ENCODE peak calls at places on chromosomes 4 and X, in four cellular contexts. J is PC-9, P is substantia nigra, Z is foreskin fibroblast. M is an unnamed sample.

GRCh38 chr4:17769406-17770174 is 11.8 kb downstream of the FAM184B start:
- DNase-seq in P (no peak), Z (no peak), J (no peak), M (no peak)

GRCh38 chr4:22090655-22091350 is 142.2 kb upstream of the KCNIP4 start:
- DNase-seq in J (no peak), Z (peak), P (no peak), M (no peak)

GRCh38 chr4:175590205-175590604 is 221.9 kb downstream of the GPM6A start:
- DNase-seq in P (no peak), J (no peak), Z (no peak), M (no peak)

GRCh38 chr4:164731827-164732474 is 22.0 kb upstream of the SMIM31 start:
- DNase-seq in Z (peak), P (peak), J (no peak), M (peak)

GRCh38 chrX:135931644-135932487 is 38.4 kb downstream of the SAGE1 start:
- DNase-seq in Z (peak), J (peak), P (peak), M (peak)

GRCh38 chr4:128525939-128526630 is 238.5 kb upstream of the PGRMC2 start:
- DNase-seq in J (peak), P (no peak), Z (no peak), M (no peak)

GRCh38 chr4:6125103-6125651 is 75.2 kb downstream of the JAKMIP1 start:
- DNase-seq in P (no peak), Z (no peak), J (no peak), M (no peak)

GRCh38 chrX:147803948-147804347 is 107.8 kb upstream of the FMR1 start:
- DNase-seq in J (no peak), P (no peak), Z (no peak), M (peak)

GRCh38 chrX:10447577-10448214 is 172.7 kb downstream of the MID1 start:
- DNase-seq in J (peak), P (no peak), Z (peak), M (no peak)

GRCh38 chr4:173521474-173522159 is 8.4 kb downstream of the HAND2 start:
- DNase-seq in J (no peak), Z (no peak), P (no peak), M (no peak)

GRCh38 chr4:87697945-87698344 is 47.9 kb downstream of the DMP1 start:
- DNase-seq in P (no peak), J (no peak), Z (no peak), M (no peak)

GRCh38 chr4:94595880-94596483 is 144.2 kb downstream of the PDLIM5 start:
- DNase-seq in J (peak), P (no peak), Z (peak), M (peak)

GRCh38 chrX:64975491-64975890 is 759 bp downstream of the ZC4H2 start:
- DNase-seq in J (no peak), P (no peak), Z (peak), M (no peak)

GRCh38 chr4:85496933-85497332 is 22.0 kb downstream of the ARHGAP24 start:
- DNase-seq in J (peak), Z (peak), P (no peak), M (no peak)

GRCh38 chr4:108141213-108142045 is 27.3 kb downstream of the LEF1 start:
- DNase-seq in P (no peak), J (no peak), Z (no peak), M (no peak)

GRCh38 chr4:124640037-124640730 is 72.3 kb downstream of the ANKRD50 start:
- DNase-seq in J (peak), P (no peak), Z (peak), M (no peak)